ENCODE peak calls at places on chromosomes 12 and 14, in six cellular contexts. X is OCI-LY7, G is lung, E is PC-3, P is osteoblast, V is uterus. R is an unnamed sample.

GRCh38 chr12:25796523-25797000 is 161.9 kb upstream of the RASSF8 start:
- DNase-seq in X (no peak), G (no peak), E (peak; percentile 67), P (no peak), V (no peak), R (no peak)

GRCh38 chr12:51377099-51377984 is 13.9 kb downstream of the GALNT6 start:
- DNase-seq in X (no peak), G (no peak), E (no peak), P (peak; percentile 66), V (no peak), R (no peak)

GRCh38 chr12:113007166-113007565 is 28.8 kb downstream of the OAS2 start:
- DNase-seq in X (no peak), G (no peak), E (peak; percentile 52), P (peak; percentile 71), V (no peak), R (no peak)

GRCh38 chr12:563250-563781 is 99.9 kb downstream of the NINJ2 start:
- DNase-seq in X (no peak), G (no peak), E (no peak), P (peak; percentile 81), V (no peak), R (no peak)

GRCh38 chr12:78804262-78804661 is 60.3 kb upstream of the SYT1 start:
- DNase-seq in X (no peak), G (no peak), E (no peak), P (no peak), V (no peak), R (no peak)

GRCh38 chr14:64763801-64764511 is 59.7 kb downstream of the PLEKHG3 start:
- DNase-seq in X (no peak), G (no peak), E (peak; percentile 12), P (peak; percentile 93), V (no peak), R (no peak)

GRCh38 chr12:1594045-1594294 is 411 bp downstream of the FBXL14 start:
- DNase-seq in X (peak; percentile 82), G (no peak), E (peak; percentile 62), P (peak; percentile 93), V (no peak), R (no peak)

GRCh38 chr12:25251749-25252148 is 1.0 kb upstream of the KRAS start:
- DNase-seq in X (no peak), G (no peak), E (no peak), P (no peak), V (no peak), R (no peak)

GRCh38 chr14:31787377-31787776 is 226.2 kb downstream of the NUBPL start:
- DNase-seq in X (no peak), G (no peak), E (peak; percentile 57), P (no peak), V (no peak), R (no peak)

GRCh38 chr12:94148841-94149780 is 734 bp downstream of the PLXNC1 start:
- DNase-seq in X (peak; percentile 69), G (no peak), E (no peak), P (peak; percentile 89), V (peak; percentile 35), R (no peak)

GRCh38 chr14:95519699-95520098 is 3.2 kb upstream of the SYNE3 start:
- DNase-seq in X (peak; percentile 58), G (peak; percentile 73), E (peak; percentile 79), P (peak; percentile 97), V (peak; percentile 74), R (no peak)

GRCh38 chr12:49294086-49294803 is 702 bp upstream of the PRPH start:
- DNase-seq in X (no peak), G (no peak), E (no peak), P (peak; percentile 68), V (no peak), R (no peak)

GRCh38 chr14:63343878-63344277 is 25.1 kb upstream of the GPHB5 start:
- DNase-seq in X (no peak), G (no peak), E (peak; percentile 87), P (no peak), V (no peak), R (no peak)

GRCh38 chr12:52029686-52030085 is 21.6 kb upstream of the NR4A1 start:
- DNase-seq in X (no peak), G (no peak), E (peak; percentile 25), P (no peak), V (no peak), R (no peak)

GRCh38 chr14:20808084-20808483 is 5.4 kb upstream of the RNASE1 start:
- DNase-seq in X (no peak), G (no peak), E (no peak), P (no peak), V (no peak), R (no peak)
- H3K27ac ChIP-seq in X (no peak overlapping the region), G (no peak overlapping the region), E (no peak overlapping the region), P (no peak overlapping the region), V (no peak overlapping the region), R (no peak overlapping the region)

GRCh38 chr14:39472078-39472477 is 39.8 kb upstream of the FBXO33 start:
- DNase-seq in X (no peak), G (no peak), E (no peak), P (no peak), V (no peak), R (no peak)

GRCh38 chr14:39469094-39469710 is 37.0 kb upstream of the FBXO33 start:
- DNase-seq in X (peak; percentile 68), G (no peak), E (no peak), P (no peak), V (no peak), R (no peak)

DNA sequence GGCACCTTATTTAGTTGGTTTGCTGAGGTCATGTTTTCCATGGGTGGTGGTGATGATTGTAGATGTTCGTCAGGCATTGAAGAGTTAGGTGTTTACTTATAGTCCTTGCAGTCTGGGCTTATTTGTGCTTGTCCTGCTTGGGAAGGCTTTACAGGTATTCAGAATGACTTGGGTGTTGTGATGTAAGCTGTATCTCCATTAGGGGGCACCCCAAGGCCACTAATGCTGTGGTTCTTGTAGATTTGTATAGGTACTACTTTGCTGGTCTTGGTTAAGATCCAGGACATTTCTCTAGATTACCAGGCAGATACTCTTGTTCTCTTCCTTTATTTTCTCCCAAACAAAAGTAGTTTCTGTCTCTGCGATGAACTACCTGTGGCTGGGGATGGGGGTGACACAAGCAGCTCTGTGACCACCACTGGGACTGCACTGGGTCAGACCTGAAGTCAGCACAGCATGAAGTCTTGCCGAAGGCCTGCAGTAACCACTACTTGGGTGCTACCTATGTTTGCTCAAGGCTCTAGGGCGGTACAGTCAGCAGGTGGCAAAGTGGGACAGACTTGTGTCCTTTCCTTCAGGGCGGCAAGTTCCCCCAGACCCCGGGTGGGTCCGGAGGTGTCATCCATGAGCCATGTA is 35.8 kb upstream of the FBXO33 start:
- DNase-seq in X (peak; percentile 39), G (no peak), E (peak; percentile 59), P (no peak), V (no peak), R (no peak)
- TF ChIP-seq CTCF in X (peak; percentile 76), G (no peak), E (peak; percentile 73), P (peak; percentile 47), V (no peak), R (peak; percentile 50)

GRCh38 chr12:3083241-3083921 is 6.2 kb downstream of the TSPAN9 start:
- DNase-seq in X (no peak), G (no peak), E (no peak), P (peak; percentile 43), V (no peak), R (no peak)

GRCh38 chr12:3084742-3085141 is 7.6 kb downstream of the TSPAN9 start:
- DNase-seq in X (no peak), G (no peak), E (no peak), P (peak; percentile 11), V (no peak), R (no peak)

GRCh38 chr12:3086729-3087323 is 9.6 kb downstream of the TSPAN9 start:
- DNase-seq in X (no peak), G (no peak), E (no peak), P (no peak), V (no peak), R (no peak)

GRCh38 chr12:3083949-3084348 is 6.8 kb downstream of the TSPAN9 start:
- DNase-seq in X (no peak), G (no peak), E (no peak), P (peak; percentile 42), V (no peak), R (no peak)

DNA sequence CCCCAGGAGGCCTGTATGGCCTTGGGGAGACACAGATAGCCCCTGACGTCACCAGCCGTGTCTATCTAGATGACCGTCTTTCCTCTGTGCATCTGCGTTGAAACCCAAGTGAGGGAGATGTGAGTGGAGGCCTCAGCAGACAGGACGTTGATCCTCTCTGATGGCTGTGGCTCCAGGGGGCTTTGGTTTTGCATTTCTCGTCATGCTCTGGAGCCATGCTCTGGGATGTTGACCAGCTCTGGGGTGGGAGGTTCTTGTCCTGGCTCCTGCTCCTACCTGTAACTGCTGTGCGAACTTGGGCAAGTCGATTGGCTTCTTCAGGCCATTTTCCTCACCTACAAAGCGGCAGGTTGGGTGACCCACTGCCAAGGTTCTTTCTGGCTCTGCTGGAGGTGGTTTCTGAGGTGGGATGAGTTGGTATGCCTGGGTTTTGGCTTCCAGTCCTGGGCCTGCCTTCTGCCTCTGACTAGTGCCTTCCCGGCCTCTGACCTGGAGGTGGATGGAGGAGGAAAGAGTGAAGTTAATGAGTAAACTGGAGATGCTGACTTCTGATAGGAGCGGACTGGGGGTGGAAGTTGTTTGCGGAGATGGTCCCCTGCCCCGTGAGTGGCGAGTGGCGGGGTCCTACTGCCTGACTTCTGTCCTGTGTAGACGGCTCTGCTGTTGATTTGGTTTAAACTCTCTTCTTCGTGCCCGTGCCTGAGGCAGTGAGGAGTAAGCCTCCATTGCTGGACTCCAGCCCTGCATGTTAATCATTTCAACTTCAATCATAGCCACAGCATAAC is 8.4 kb downstream of the TSPAN9 start:
- DNase-seq in X (no peak), G (no peak), E (no peak), P (peak; percentile 36), V (no peak), R (no peak)
- H3K4me3 ChIP-seq in X (no peak overlapping the region), G (no peak overlapping the region), E (no peak overlapping the region), P (no peak overlapping the region), V (no peak overlapping the region), R (no peak overlapping the region)

GRCh38 chr12:121223947-121224285 is 14.0 kb downstream of the P2RX4 start:
- DNase-seq in X (no peak), G (no peak), E (no peak), P (peak; percentile 17), V (no peak), R (no peak)
- H3K27ac ChIP-seq in X (no peak overlapping the region), G (no peak overlapping the region), E (no peak overlapping the region), P (no peak overlapping the region), V (no peak overlapping the region), R (no peak overlapping the region)

DNA sequence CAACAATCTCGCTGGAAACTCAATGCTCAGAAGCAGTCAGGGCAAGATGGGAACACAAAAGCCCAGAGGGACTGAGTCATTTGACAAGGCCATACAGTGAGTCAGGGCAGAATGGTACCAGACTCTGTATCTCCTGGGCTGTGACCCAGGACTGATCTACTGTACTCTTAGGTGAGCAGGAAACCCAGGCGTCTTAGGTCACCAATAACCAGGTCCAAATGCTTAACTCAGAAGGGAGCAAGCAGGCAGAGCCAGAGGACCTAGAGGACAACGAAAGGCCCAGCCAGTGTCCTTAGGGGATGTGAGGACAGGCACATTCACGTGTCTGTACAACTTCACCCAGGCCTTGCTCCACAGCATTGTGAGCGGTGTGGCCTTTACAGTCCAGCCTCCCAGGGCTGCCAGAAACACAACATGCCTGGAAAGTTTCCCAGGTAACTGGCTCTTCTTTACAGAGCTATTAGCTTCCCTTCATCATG is 69.9 kb downstream of the ARL6IP4 start:
- DNase-seq in X (no peak), G (no peak), E (peak; percentile 49), P (peak; percentile 81), V (peak; percentile 62), R (no peak)
- TF ChIP-seq CTCF in X (no peak), G (no peak), E (no peak), P (no peak), V (no peak), R (no peak)

DNA sequence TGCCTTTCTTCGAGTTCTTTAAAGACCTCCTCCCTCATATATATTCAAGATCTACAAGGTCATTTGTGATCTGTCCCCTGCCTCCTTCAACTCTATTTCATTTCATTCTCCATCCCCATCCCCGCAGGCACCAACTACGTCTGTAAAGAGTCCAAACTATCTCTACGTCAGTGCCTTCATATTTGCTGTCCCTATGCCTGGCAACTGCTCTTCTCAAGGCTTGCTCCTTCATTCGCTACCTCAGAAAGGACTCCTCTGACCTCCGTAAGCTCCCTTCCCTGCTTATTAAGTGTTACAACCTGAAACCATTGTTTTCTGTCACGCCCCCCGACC is 650 bp downstream of the LLPH start:
- DNase-seq in X (no peak), G (no peak), E (no peak), P (peak; percentile 81), V (no peak), R (no peak)
- H3K4me3 ChIP-seq in X (peak overlapping the region; percentile 98), G (peak overlapping the region; percentile 87), E (peak overlapping the region; percentile 94), P (peak overlapping the region; percentile 97), V (peak overlapping the region; percentile 76), R (peak overlapping the region; percentile 100)

R was measured in AG04450.